ENCODE peak calls at places on chromosome 5, in seven cellular contexts. N is H7, V is GM23338, F is BJ, G is lung, X is astrocyte, K is GM23248. E is an unnamed sample.

GRCh38 chr5:2049876-2050275 is 167.2 kb upstream of the IRX4 start:
- DNase-seq in V (no peak), N (no peak), G (no peak), X (no peak), F (no peak), K (no peak), E (no peak)

GRCh38 chr5:17217421-17218352 is at the start of gene BASP1:
- DNase-seq in F (no peak), V (peak; percentile 88), X (peak; percentile 68), G (peak; percentile 66), N (peak; percentile 95), K (peak; percentile 90), E (peak; percentile 92)

GRCh38 chr5:14977058-14977640 is 105.6 kb upstream of the ANKH start:
- DNase-seq in K (no peak), X (no peak), N (no peak), V (no peak), G (no peak), F (no peak), E (no peak)

GRCh38 chr5:99928490-99928889 is 606.7 kb upstream of the FAM174A start:
- DNase-seq in G (no peak), K (no peak), F (no peak), V (no peak), X (no peak), N (no peak), E (no peak)

GRCh38 chr5:29852329-29852728 is 1341.2 kb upstream of the CDH6 start:
- DNase-seq in G (no peak), F (no peak), N (no peak), K (no peak), V (no peak), X (no peak), E (no peak)

GRCh38 chr5:102130386-102130785 is 165.7 kb downstream of the SLCO4C1 start:
- DNase-seq in F (no peak), K (no peak), G (no peak), V (no peak), N (no peak), X (no peak), E (no peak)

GRCh38 chr5:117473075-117473595 is 898.5 kb upstream of the SEMA6A start:
- DNase-seq in F (no peak), G (no peak), N (no peak), K (no peak), V (no peak), X (no peak), E (no peak)

GRCh38 chr5:149860801-149861322 is 83.7 kb downstream of the PDE6A start:
- DNase-seq in G (no peak), V (peak; percentile 34), X (peak; percentile 26), N (peak; percentile 69), F (no peak), K (no peak), E (peak; percentile 38)

GRCh38 chr5:53557386-53557785 is 3.1 kb upstream of the NDUFS4 start:
- DNase-seq in F (no peak), X (peak; percentile 29), G (no peak), V (no peak), K (peak; percentile 62), N (no peak), E (no peak)

GRCh38 chr5:673837-674629 is 19.1 kb downstream of the TPPP start:
- DNase-seq in K (peak; percentile 30), N (peak; percentile 72), G (no peak), F (no peak), V (no peak), X (no peak), E (no peak)

GRCh38 chr5:13746026-13746425 is 198.5 kb downstream of the DNAH5 start:
- DNase-seq in G (no peak), V (no peak), K (peak; percentile 8), N (no peak), X (no peak), F (no peak), E (no peak)

GRCh38 chr5:55172937-55173695 is at the start of gene CDC20B:
- DNase-seq in K (peak; percentile 93), G (peak; percentile 35), N (peak; percentile 98), V (peak; percentile 91), F (no peak), X (peak; percentile 45), E (peak; percentile 84)

GRCh38 chr5:95941756-95942155 is 19.9 kb downstream of the ELL2 start:
- DNase-seq in N (no peak), F (no peak), K (no peak), X (no peak), G (no peak), V (no peak), E (no peak)

GRCh38 chr5:176955895-176956294 is 50.7 kb downstream of the UIMC1 start:
- DNase-seq in K (peak; percentile 31), N (no peak), X (peak; percentile 64), F (no peak), V (no peak), G (no peak), E (no peak)

GRCh38 chr5:71887680-71888079 is 168.6 kb downstream of the CARTPT start:
- DNase-seq in F (peak; percentile 27), N (peak; percentile 64), K (peak; percentile 89), X (peak; percentile 83), V (peak; percentile 79), G (peak; percentile 6), E (peak; percentile 89)

GRCh38 chr5:142831019-142831403 is 60.8 kb downstream of the ARHGAP26 start:
- DNase-seq in N (no peak), K (no peak), F (no peak), V (no peak), X (no peak), G (no peak), E (no peak)

GRCh38 chr5:67591491-67591890 is 394.9 kb upstream of the CD180 start:
- DNase-seq in X (no peak), G (no peak), N (no peak), K (no peak), F (no peak), V (no peak), E (no peak)

GRCh38 chr5:1010181-1010510 is 1.5 kb downstream of the NKD2 start:
- DNase-seq in F (no peak), V (no peak), K (no peak), X (no peak), G (no peak), N (peak; percentile 67), E (no peak)

GRCh38 chr5:141878186-141878770 is at the start of gene PCDH1:
- DNase-seq in V (peak; percentile 77), N (peak; percentile 95), F (no peak), K (peak; percentile 72), X (no peak), G (no peak), E (peak; percentile 61)

GRCh38 chr5:144404021-144404420 is 233.3 kb downstream of the KCTD16 start:
- DNase-seq in V (peak; percentile 20), G (no peak), K (no peak), F (no peak), N (no peak), X (no peak), E (no peak)

DNA sequence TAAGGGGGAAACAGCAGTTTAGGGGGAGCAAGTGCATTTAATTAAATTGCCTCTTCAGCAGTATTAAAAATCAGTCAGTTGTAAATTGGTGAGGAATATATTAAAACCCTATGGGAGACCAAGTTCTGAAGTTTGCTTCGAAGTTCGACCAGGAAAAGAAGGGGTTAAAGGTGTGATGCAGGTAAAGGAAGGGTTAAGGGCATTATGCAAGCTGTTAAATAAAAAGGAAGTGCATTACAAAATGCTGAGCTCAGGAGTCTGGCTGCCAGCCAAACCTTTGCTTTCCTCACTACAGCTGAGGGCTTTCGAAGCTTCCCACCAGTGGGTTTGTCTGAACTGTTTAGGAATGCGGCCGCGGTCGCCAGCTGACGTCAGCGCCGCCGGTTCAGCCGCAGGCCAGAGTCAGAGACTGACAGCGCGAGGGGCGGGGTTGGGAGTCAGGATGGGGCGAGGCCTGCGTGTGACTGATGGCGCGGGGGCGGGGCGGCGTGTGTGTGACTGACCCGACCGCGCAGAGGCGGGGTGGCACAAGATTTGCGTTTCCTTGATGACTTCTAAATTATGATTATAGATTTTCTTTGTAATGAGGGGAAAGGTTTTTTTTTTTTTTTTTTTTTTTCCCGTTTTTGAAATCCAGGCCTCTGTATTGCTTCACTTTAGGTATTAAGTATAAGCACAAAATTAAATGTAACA is 76.6 kb downstream of the ZSWIM6 start:
- DNase-seq in X (peak; percentile 99), K (peak; percentile 100), V (peak; percentile 98), F (peak; percentile 98), G (peak; percentile 99), N (peak; percentile 93), E (peak; percentile 99)
- H3K4me3 ChIP-seq in X (peak overlapping the region; percentile 42), K (peak overlapping the region; percentile 58), V (peak overlapping the region; percentile 48), F (no peak overlapping the region), G (no peak overlapping the region), N (peak overlapping the region; percentile 53), E (peak overlapping the region; percentile 23)

GRCh38 chr5:173016069-173016455 is 32.5 kb downstream of the ATP6V0E1 start:
- DNase-seq in X (no peak), G (no peak), V (no peak), K (no peak), F (no peak), N (no peak), E (peak; percentile 83)
- H3K4me3 ChIP-seq in X (no peak overlapping the region), G (no peak overlapping the region), V (no peak overlapping the region), K (no peak overlapping the region), F (no peak overlapping the region), N (no peak overlapping the region), E (no peak overlapping the region)

GRCh38 chr5:146561711-146562110 is 45.7 kb upstream of the GPR151 start:
- DNase-seq in F (peak; percentile 60), X (peak; percentile 71), G (no peak), V (no peak), K (no peak), N (no peak), E (no peak)

GRCh38 chr5:146568161-146568560 is 52.2 kb upstream of the GPR151 start:
- DNase-seq in N (no peak), F (no peak), G (no peak), V (no peak), X (no peak), K (no peak), E (no peak)

GRCh38 chr5:146562461-146562860 is 46.5 kb upstream of the GPR151 start:
- DNase-seq in G (no peak), N (peak; percentile 5), X (no peak), F (no peak), V (no peak), K (no peak), E (no peak)

GRCh38 chr5:146564036-146564762 is 48.2 kb upstream of the GPR151 start:
- DNase-seq in K (no peak), N (no peak), F (peak; percentile 46), X (no peak), G (no peak), V (no peak), E (peak; percentile 30)

GRCh38 chr5:146565764-146566163 is 49.8 kb upstream of the GPR151 start:
- DNase-seq in N (peak; percentile 65), F (no peak), V (peak; percentile 90), G (peak; percentile 33), K (peak; percentile 74), X (peak; percentile 60), E (peak; percentile 83)
- H3K4me3 ChIP-seq in N (no peak overlapping the region), F (no peak overlapping the region), V (no peak overlapping the region), G (no peak overlapping the region), K (no peak overlapping the region), X (no peak overlapping the region), E (no peak overlapping the region)

GRCh38 chr5:113183694-113184093 is 207.1 kb downstream of the DCP2 start:
- DNase-seq in F (no peak), G (no peak), X (no peak), N (no peak), V (no peak), K (no peak), E (no peak)
- H3K4me3 ChIP-seq in F (no peak overlapping the region), G (no peak overlapping the region), X (no peak overlapping the region), N (no peak overlapping the region), V (no peak overlapping the region), K (no peak overlapping the region), E (no peak overlapping the region)